ENCODE peak calls at places on chromosome 22, in four cellular contexts. E is NCI-H2081, Y is endothelial cell, D is caudate nucleus. V is an unnamed sample.

GRCh38 chr22:40312050-40312449 is 34.2 kb upstream of the ADSL start:
- DNase-seq in E (no peak), Y (no peak), D (no peak), V (no peak)

GRCh38 chr22:40367342-40367741 is 3.1 kb upstream of the SGSM3 start:
- DNase-seq in E (no peak), Y (no peak), D (no peak), V (no peak)

GRCh38 chr22:46280999-46281623 is 13.3 kb downstream of the TTC38 start:
- DNase-seq in E (no peak), Y (no peak), D (no peak), V (peak; percentile 44)

GRCh38 chr22:45242778-45243191 is 2.1 kb upstream of the KIAA0930 start:
- DNase-seq in E (peak; percentile 91), Y (no peak), D (peak; percentile 64), V (no peak)

GRCh38 chr22:39598017-39598965 is 27.7 kb downstream of the CACNA1I start:
- DNase-seq in E (peak; percentile 33), Y (peak; percentile 80), D (no peak), V (peak; percentile 49)

GRCh38 chr22:48236261-48236660 is 1473.8 kb downstream of the TBC1D22A start:
- DNase-seq in E (no peak), Y (no peak), D (no peak), V (no peak)

GRCh38 chr22:50227588-50228215 is 17.1 kb downstream of the TUBGCP6 start:
- DNase-seq in E (no peak), Y (no peak), D (no peak), V (no peak)

GRCh38 chr22:43351966-43352345 is 8.8 kb upstream of the SCUBE1 start:
- DNase-seq in E (no peak), Y (no peak), D (no peak), V (no peak)

GRCh38 chr22:40694409-40694808 is 15.1 kb downstream of the MCHR1 start:
- DNase-seq in E (peak; percentile 47), Y (no peak), D (no peak), V (peak; percentile 3)

GRCh38 chr22:31650391-31650790 is 11.6 kb downstream of the PISD start:
- DNase-seq in E (no peak), Y (no peak), D (no peak), V (no peak)

GRCh38 chr22:46055176-46055850 is 78.4 kb upstream of the WNT7B start:
- DNase-seq in E (no peak), Y (no peak), D (no peak), V (peak; percentile 44)

GRCh38 chr22:32123657-32124056 is 35.4 kb downstream of the C22orf42 start:
- DNase-seq in E (no peak), Y (no peak), D (no peak), V (no peak)

GRCh38 chr22:46613606-46613997 is 6.6 kb upstream of the GRAMD4 start:
- DNase-seq in E (no peak), Y (no peak), D (no peak), V (no peak)

GRCh38 chr22:42369250-42370041 is 62.8 kb downstream of the NFAM1 start:
- DNase-seq in E (peak; percentile 89), Y (peak; percentile 71), D (peak; percentile 92), V (peak; percentile 78)

GRCh38 chr22:40183029-40183581 is 5.4 kb downstream of the TNRC6B start:
- DNase-seq in E (no peak), Y (no peak), D (no peak), V (no peak)

GRCh38 chr22:49883294-49883640 is 29.6 kb downstream of the ZBED4 start:
- DNase-seq in E (no peak), Y (no peak), D (no peak), V (no peak)

GRCh38 chr22:50281957-50282356 is 11.8 kb upstream of the MAPK11 start:
- DNase-seq in E (no peak), Y (no peak), D (no peak), V (no peak)

GRCh38 chr22:38840129-38840528 is 3.7 kb downstream of the NPTXR start:
- DNase-seq in E (no peak), Y (no peak), D (no peak), V (no peak)

GRCh38 chr22:20810645-20811044 is 36.7 kb downstream of the SERPIND1 start:
- DNase-seq in E (no peak), Y (no peak), D (no peak), V (no peak)

GRCh38 chr22:44616882-44617655 is 84.9 kb upstream of the PRR5 start:
- DNase-seq in E (no peak), Y (no peak), D (no peak), V (no peak)

GRCh38 chr22:19815093-19815822 is 39.4 kb downstream of the GNB1L start:
- DNase-seq in E (no peak), Y (no peak), D (no peak), V (no peak)

GRCh38 chr22:39431821-39432251 is 25.0 kb upstream of the MGAT3 start:
- DNase-seq in E (no peak), Y (no peak), D (no peak), V (no peak)

GRCh38 chr22:38163844-38164577 is 17.6 kb downstream of the PLA2G6 start:
- DNase-seq in E (no peak), Y (no peak), D (no peak), V (no peak)

GRCh38 chr22:19176732-19177131 is 1.8 kb downstream of the SLC25A1 start:
- DNase-seq in E (no peak), Y (no peak), D (no peak), V (no peak)

GRCh38 chr22:32752326-32752725 is 49.2 kb upstream of the TIMP3 start:
- DNase-seq in E (no peak), Y (no peak), D (no peak), V (no peak)

GRCh38 chr22:47309476-47309875 is 547.0 kb downstream of the TBC1D22A start:
- DNase-seq in E (no peak), Y (no peak), D (no peak), V (no peak)

GRCh38 chr22:49190816-49191505 is 636.7 kb downstream of the BRD1 start:
- DNase-seq in E (no peak), Y (no peak), D (no peak), V (peak; percentile 35)

GRCh38 chr22:42383851-42384417 is 48.3 kb downstream of the NFAM1 start:
- DNase-seq in E (no peak), Y (no peak), D (no peak), V (no peak)

GRCh38 chr22:46582281-46582811 is 37.8 kb upstream of the GRAMD4 start:
- DNase-seq in E (no peak), Y (no peak), D (no peak), V (no peak)

GRCh38 chr22:23204541-23205157 is 24.3 kb downstream of the BCR start:
- DNase-seq in E (peak; percentile 80), Y (no peak), D (peak; percentile 51), V (no peak)

GRCh38 chr22:49565516-49565855 is 262.2 kb downstream of the BRD1 start:
- DNase-seq in E (no peak), Y (no peak), D (no peak), V (no peak)

GRCh38 chr22:19884161-19884953 is 29.7 kb upstream of the GNB1L start:
- DNase-seq in E (no peak), Y (no peak), D (no peak), V (no peak)

GRCh38 chr22:35995772-35996171 is 32.9 kb downstream of the RBFOX2 start:
- DNase-seq in E (no peak), Y (no peak), D (no peak), V (no peak)

GRCh38 chr22:36551096-36551495 is 22.1 kb upstream of the EIF3D start:
- DNase-seq in E (no peak), Y (no peak), D (no peak), V (no peak)

GRCh38 chr22:32249231-32249630 is 5.9 kb downstream of the SLC5A4 start:
- DNase-seq in E (no peak), Y (no peak), D (no peak), V (no peak)

GRCh38 chr22:42848941-42849340 is 8.1 kb downstream of the ARFGAP3 start:
- DNase-seq in E (no peak), Y (no peak), D (no peak), V (no peak)

GRCh38 chr22:43726296-43726695 is 85.8 kb downstream of the EFCAB6 start:
- DNase-seq in E (no peak), Y (no peak), D (no peak), V (no peak)

GRCh38 chr22:27686534-27686933 is 115.0 kb downstream of the MN1 start:
- DNase-seq in E (no peak), Y (no peak), D (peak; percentile 74), V (no peak)

V was measured in CD8-positive, alpha-beta memory T cell.